ENCODE peak calls at places on chromosomes 4 and X, in four cellular contexts. N is CD4-positive, alpha-beta memory T cell; B is tibial artery; T is IMR-90. Q is an unnamed sample. For H3K9me3 and H3K4me1, the result is how much of the 10 kb centered on the place peaks cover.

GRCh38 chrX:77003956-77004355 is 443.2 kb upstream of the FGF16 start:
- DNase-seq in N (peak), B (no peak), T (no peak), Q (no peak)

GRCh38 chr4:13907255-13907751 is 279.8 kb upstream of the BOD1L1 start:
- DNase-seq in N (no peak), B (no peak), T (peak), Q (no peak)

GRCh38 chrX:29952016-29952415 is 263.3 kb upstream of the MAGEB2 start:
- DNase-seq in N (no peak), B (no peak), T (peak), Q (no peak)

GRCh38 chrX:122245943-122246342 is 938.1 kb upstream of the GRIA3 start:
- DNase-seq in N (no peak), B (no peak), T (no peak), Q (no peak)

GRCh38 chr4:71498624-71499023 is 159.8 kb downstream of the SLC4A4 start:
- DNase-seq in N (no peak), B (no peak), T (peak), Q (no peak)

GRCh38 chr4:118816538-118817177 is 19.3 kb downstream of the SEC24D start:
- DNase-seq in N (no peak), B (no peak), T (peak), Q (no peak)

GRCh38 chrX:68650491-68650890 is 3.0 kb downstream of the STARD8 start:
- DNase-seq in N (no peak), B (no peak), T (peak), Q (no peak)

GRCh38 chr4:72974694-72975487 is 94.6 kb downstream of the COX18 start:
- DNase-seq in N (no peak), B (no peak), T (peak), Q (no peak)

GRCh38 chr4:101039367-101039766 is 308.0 kb downstream of the PPP3CA start:
- DNase-seq in N (peak), B (no peak), T (no peak), Q (no peak)

GRCh38 chr4:165709526-165709925 is 163.5 kb upstream of the TLL1 start:
- DNase-seq in N (no peak), B (no peak), T (no peak), Q (peak)

GRCh38 chr4:17535906-17536305 is 20.9 kb downstream of the CLRN2 start:
- DNase-seq in N (no peak), B (no peak), T (no peak), Q (no peak)

GRCh38 chr4:31657859-31658258 is 937.7 kb downstream of the PCDH7 start:
- DNase-seq in N (no peak), B (no peak), T (peak), Q (no peak)

GRCh38 chr4:107153228-107153627 is 117.1 kb upstream of the DKK2 start:
- DNase-seq in N (no peak), B (no peak), T (no peak), Q (no peak)

GRCh38 chr4:67380154-67380553 is 165.1 kb downstream of the CENPC start:
- DNase-seq in N (no peak), B (no peak), T (no peak), Q (no peak)

DNA sequence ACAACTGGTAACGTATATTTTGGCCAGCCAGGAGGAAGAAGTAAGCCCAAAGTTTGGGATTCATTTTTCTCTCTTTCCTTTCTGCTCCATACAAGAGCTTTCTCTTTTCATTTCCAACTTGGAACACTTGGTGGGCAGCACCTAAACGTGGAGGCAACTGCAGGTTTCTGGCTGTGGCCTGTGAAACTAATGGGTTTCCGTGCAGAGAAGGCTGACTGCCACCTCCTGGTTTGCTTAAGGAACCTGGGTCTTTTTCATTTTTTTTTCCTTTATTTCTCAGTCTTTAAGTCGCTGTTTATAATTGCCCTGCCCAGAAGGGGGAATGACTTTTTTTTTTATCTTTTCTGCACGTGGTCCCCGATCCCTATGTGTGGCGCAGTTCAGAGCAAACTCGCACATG is 15.4 kb downstream of the ZNF718 start:
- DNase-seq in N (no peak), B (no peak), T (no peak), Q (no peak)
- H3K9me3 ChIP-seq in N (under half), B (half or more), T (under half), Q (under half)

GRCh38 chrX:13123857-13124345 is 79.5 kb upstream of the FAM9C start:
- DNase-seq in N (peak), B (no peak), T (peak), Q (no peak)
- H3K4me3 ChIP-seq in N (no peak), B (no peak), T (no peak), Q (no peak)

GRCh38 chr4:147101678-147102077 is 156.0 kb upstream of the TTC29 start:
- DNase-seq in N (no peak), B (no peak), T (peak), Q (no peak)
- H3K4me1 ChIP-seq in N (under half), B (under half), T (under half), Q (under half)

DNA sequence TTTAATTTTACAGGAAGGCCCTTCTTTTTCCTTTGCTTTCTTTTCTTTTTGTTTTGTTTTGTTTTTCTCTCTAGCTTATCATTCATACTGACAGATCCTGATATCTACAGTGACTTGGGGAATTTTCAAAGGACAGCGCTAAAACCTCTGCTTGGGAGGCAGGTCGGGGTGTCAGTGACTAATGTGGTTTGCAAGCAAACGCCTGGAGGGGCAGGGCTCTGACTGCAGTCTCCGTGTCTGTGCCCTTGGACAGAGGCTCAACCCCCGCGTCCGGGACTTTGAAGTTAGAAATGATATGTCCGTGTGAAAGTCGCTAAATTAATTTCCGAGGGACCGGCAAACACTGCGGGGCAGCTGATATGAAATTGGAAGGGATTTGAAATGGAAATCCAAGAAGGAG is 312.5 kb downstream of the DHRSX start:
- DNase-seq in N (no peak), B (no peak), T (no peak), Q (no peak)
- H3K9me3 ChIP-seq in N (under half), B (under half), T (under half), Q (under half)

DNA sequence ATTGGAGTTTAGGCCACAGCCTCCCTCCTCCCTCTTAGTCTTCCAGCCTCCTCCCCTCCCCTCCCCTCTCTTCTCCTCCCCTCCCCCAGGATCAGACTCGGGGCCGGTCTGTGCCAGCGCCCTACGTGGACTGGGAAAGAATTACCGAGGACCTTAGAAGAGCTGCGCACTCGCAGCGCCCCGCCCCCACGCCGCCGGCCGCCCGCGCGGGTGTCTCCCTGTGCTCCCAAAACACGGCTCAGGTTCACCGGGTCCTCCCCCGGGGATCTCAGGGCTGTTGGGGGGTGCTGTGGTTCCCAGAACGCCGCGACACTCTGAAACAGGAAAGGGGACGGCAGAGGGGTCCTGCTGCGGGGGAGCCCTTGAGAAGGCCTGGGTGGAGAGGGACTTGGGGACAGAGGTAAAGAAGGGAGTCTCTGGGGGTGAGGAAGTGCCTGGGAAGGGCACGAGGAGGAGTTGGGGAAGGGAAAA is 122.2 kb upstream of the TBL1X start:
- DNase-seq in N (peak), B (peak), T (peak), Q (peak)
- H3K4me3 ChIP-seq in N (no peak), B (peak), T (no peak), Q (no peak)

GRCh38 chrX:154433605-154434004 is 3.3 kb upstream of the GDI1 start:
- DNase-seq in N (no peak), B (no peak), T (no peak), Q (no peak)
- H3K4me1 ChIP-seq in N (under half), B (under half), T (under half), Q (under half)

GRCh38 chrX:17164079-17164478 is 210.9 kb upstream of the NHS start:
- DNase-seq in N (no peak), B (no peak), T (no peak), Q (no peak)
- H3K9me3 ChIP-seq in N (under half), B (under half), T (under half), Q (under half)

DNA sequence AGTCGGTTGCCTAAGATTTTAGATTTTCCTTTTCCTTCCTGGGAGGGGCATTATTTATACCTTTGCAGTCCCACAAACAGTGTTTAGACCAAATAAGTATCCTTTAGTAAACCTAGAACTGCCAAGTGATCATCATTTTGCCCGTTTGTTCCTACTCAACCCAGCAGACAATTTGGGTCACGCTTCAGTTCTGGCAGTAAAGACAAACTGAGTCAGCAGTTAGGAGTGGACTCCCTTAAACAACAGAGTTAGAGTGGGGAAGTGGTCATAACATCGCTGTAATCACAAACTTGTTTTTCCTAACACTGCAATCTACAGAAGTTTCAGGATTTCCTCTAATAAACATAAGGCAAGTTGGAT is 782 bp upstream of the WDFY3 start:
- DNase-seq in N (no peak), B (peak), T (peak), Q (no peak)
- H3K4me3 ChIP-seq in N (no peak), B (peak), T (peak), Q (peak)

GRCh38 chrX:40933132-40934078 is 151.8 kb upstream of the USP9X start:
- DNase-seq in N (peak), B (no peak), T (peak), Q (no peak)

GRCh38 chrX:40936827-40937226 is 148.4 kb upstream of the USP9X start:
- DNase-seq in N (no peak), B (no peak), T (no peak), Q (no peak)

GRCh38 chrX:40943093-40943641 is 142.1 kb upstream of the USP9X start:
- DNase-seq in N (no peak), B (no peak), T (no peak), Q (no peak)

DNA sequence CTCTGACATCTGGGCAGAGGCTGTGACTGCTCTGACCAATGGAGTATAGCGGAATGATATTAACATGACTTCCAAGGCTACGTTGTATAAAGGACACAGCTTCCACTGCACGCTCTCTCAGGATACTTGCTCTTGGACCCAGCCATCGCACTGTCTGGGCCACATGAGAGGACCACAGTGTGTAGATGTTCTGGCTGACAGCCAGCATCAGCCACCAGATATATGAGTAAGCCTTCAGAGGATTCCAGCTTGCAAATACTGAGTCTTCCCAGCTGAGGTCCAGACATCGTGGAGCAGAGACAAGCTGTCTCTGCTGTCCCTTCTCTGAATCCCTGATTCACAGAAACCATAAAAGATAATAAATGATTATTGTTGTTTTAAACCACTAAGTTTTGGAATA is 146.8 kb upstream of the USP9X start:
- DNase-seq in N (no peak), B (no peak), T (peak), Q (no peak)
- H3K4me1 ChIP-seq in N (under half), B (under half), T (under half), Q (under half)

GRCh38 chr4:141331534-141332358 is 111.1 kb downstream of the ZNF330 start:
- DNase-seq in N (no peak), B (no peak), T (no peak), Q (no peak)
- H3K9me3 ChIP-seq in N (under half), B (under half), T (under half), Q (under half)